ENCODE peak calls at places on chromosome 1, in ten cellular contexts. Y, R, B, Z, E, W, K, L, Q and V are unnamed samples.

GRCh38 chr1:64903593-64903992 is 62.8 kb downstream of the JAK1 start:
- DNase-seq in Y (no peak), R (no peak), B (no peak), Z (no peak), E (no peak), W (no peak), K (no peak), L (no peak), Q (no peak), V (no peak)

GRCh38 chr1:82110366-82111254 is 309.9 kb downstream of the ADGRL2 start:
- DNase-seq in Y (no peak), R (no peak), B (no peak), Z (no peak), E (no peak), W (no peak), K (no peak), L (no peak), Q (no peak), V (no peak)

GRCh38 chr1:68213843-68214242 is 18.5 kb downstream of the WLS start:
- DNase-seq in Y (peak), R (peak), B (no peak), Z (peak), E (peak), W (no peak), K (peak), L (peak), Q (no peak), V (no peak)

GRCh38 chr1:20993716-20994115 is 183.0 kb downstream of the EIF4G3 start:
- DNase-seq in Y (no peak), R (no peak), B (no peak), Z (no peak), E (no peak), W (no peak), K (no peak), L (no peak), Q (no peak), V (no peak)

GRCh38 chr1:213623862-213624261 is 363.9 kb upstream of the PROX1 start:
- DNase-seq in Y (no peak), R (no peak), B (no peak), Z (no peak), E (no peak), W (no peak), K (no peak), L (no peak), Q (no peak), V (no peak)

GRCh38 chr1:235112297-235113182 is 16.1 kb downstream of the TOMM20 start:
- DNase-seq in Y (no peak), R (no peak), B (no peak), Z (no peak), E (no peak), W (no peak), K (no peak), L (no peak), Q (no peak), V (no peak)

GRCh38 chr1:198117267-198117666 is 39.5 kb upstream of the NEK7 start:
- DNase-seq in Y (no peak), R (no peak), B (no peak), Z (no peak), E (peak), W (no peak), K (no peak), L (no peak), Q (no peak), V (peak)

GRCh38 chr1:150268342-150268705 is 492 bp downstream of the APH1A start:
- DNase-seq in Y (no peak), R (peak), B (no peak), Z (peak), E (peak), W (peak), K (no peak), L (no peak), Q (peak), V (no peak)

GRCh38 chr1:113811353-113811887 is 856 bp downstream of the RSBN1 start:
- DNase-seq in Y (peak), R (peak), B (no peak), Z (peak), E (peak), W (no peak), K (peak), L (peak), Q (peak), V (no peak)